ENCODE peak calls at places on chromosomes 2 and 18, in eight cellular contexts. T is tibial nerve, O is right lobe of liver, J is prostate gland, H is GM23248, I is A673, X is sigmoid colon, A is Caco-2. F is an unnamed sample. For H3K36me3, the result is how much of the 10 kb centered on the place peaks cover.

GRCh38 chr2:204343685-204344084 is 201.6 kb upstream of the PARD3B start:
- DNase-seq in T (no peak), O (no peak), J (no peak), H (no peak), I (no peak), X (no peak), A (no peak), F (no peak)

GRCh38 chr2:95054016-95054415 is 28.5 kb downstream of the MAL start:
- DNase-seq in T (no peak), O (no peak), J (no peak), H (no peak), I (no peak), X (peak), A (no peak), F (no peak)

GRCh38 chr18:59910967-59911366 is 11.2 kb downstream of the PMAIP1 start:
- DNase-seq in T (no peak), O (no peak), J (no peak), H (peak), I (no peak), X (no peak), A (no peak), F (no peak)

GRCh38 chr2:78925258-78925657 is 100.2 kb upstream of the REG3G start:
- DNase-seq in T (no peak), O (no peak), J (no peak), H (no peak), I (no peak), X (no peak), A (no peak), F (no peak)

GRCh38 chr2:73920577-73921545 is 5.8 kb upstream of the DGUOK start:
- DNase-seq in T (no peak), O (peak), J (no peak), H (peak), I (peak), X (peak), A (peak), F (peak)

GRCh38 chr2:133504566-133505505 is 63.4 kb downstream of the NCKAP5 start:
- DNase-seq in T (peak), O (peak), J (peak), H (no peak), I (peak), X (no peak), A (no peak), F (no peak)

GRCh38 chr2:157747695-157748370 is 119.2 kb upstream of the ACVR1C start:
- DNase-seq in T (peak), O (peak), J (no peak), H (peak), I (peak), X (peak), A (no peak), F (no peak)

GRCh38 chr2:74001121-74001520 is 16.4 kb downstream of the TET3 start:
- DNase-seq in T (no peak), O (no peak), J (no peak), H (peak), I (no peak), X (no peak), A (no peak), F (no peak)

GRCh38 chr2:425947-426346 is 138.1 kb upstream of the ALKAL2 start:
- DNase-seq in T (no peak), O (no peak), J (no peak), H (no peak), I (no peak), X (no peak), A (no peak), F (no peak)

GRCh38 chr18:48219429-48220145 is 189.6 kb downstream of the ZBTB7C start:
- DNase-seq in T (no peak), O (no peak), J (no peak), H (no peak), I (no peak), X (no peak), A (no peak), F (no peak)

GRCh38 chr2:230000118-230000841 is 68.4 kb downstream of the SLC16A14 start:
- DNase-seq in T (no peak), O (no peak), J (no peak), H (no peak), I (no peak), X (no peak), A (no peak), F (no peak)

GRCh38 chr18:77110400-77110799 is 22.2 kb downstream of the MBP start:
- DNase-seq in T (no peak), O (no peak), J (no peak), H (no peak), I (no peak), X (no peak), A (no peak), F (peak)

GRCh38 chr18:46199515-46200147 is 95.4 kb downstream of the HAUS1 start:
- DNase-seq in T (no peak), O (no peak), J (peak), H (peak), I (no peak), X (no peak), A (peak), F (no peak)

GRCh38 chr18:46386788-46387187 is 270.2 kb downstream of the LOXHD1 start:
- DNase-seq in T (no peak), O (no peak), J (peak), H (peak), I (no peak), X (no peak), A (no peak), F (no peak)

GRCh38 chr2:86223098-86223681 is 23.9 kb downstream of the MRPL35 start:
- DNase-seq in T (no peak), O (no peak), J (no peak), H (peak), I (no peak), X (peak), A (no peak), F (no peak)

GRCh38 chr18:48581206-48581605 is 42.4 kb downstream of the CTIF start:
- DNase-seq in T (peak), O (no peak), J (no peak), H (no peak), I (no peak), X (no peak), A (no peak), F (no peak)

GRCh38 chr2:179793238-179793637 is 68.2 kb downstream of the ZNF385B start:
- DNase-seq in T (no peak), O (no peak), J (no peak), H (no peak), I (no peak), X (no peak), A (no peak), F (no peak)

GRCh38 chr2:190759749-190760213 is 110.9 kb downstream of the NAB1 start:
- DNase-seq in T (no peak), O (no peak), J (no peak), H (peak), I (peak), X (no peak), A (no peak), F (no peak)

GRCh38 chr2:44937688-44938240 is 3.7 kb upstream of the SIX3 start:
- DNase-seq in T (no peak), O (no peak), J (no peak), H (peak), I (peak), X (no peak), A (no peak), F (peak)

GRCh38 chr18:41134426-41134825 is 820.6 kb upstream of the PIK3C3 start:
- DNase-seq in T (no peak), O (no peak), J (no peak), H (peak), I (no peak), X (no peak), A (no peak), F (no peak)

GRCh38 chr2:37590119-37590571 is 81.3 kb downstream of the CDC42EP3 start:
- DNase-seq in T (peak), O (no peak), J (peak), H (peak), I (no peak), X (no peak), A (no peak), F (no peak)

GRCh38 chr2:236369606-236370005 is 105.4 kb upstream of the ASB18 start:
- DNase-seq in T (no peak), O (no peak), J (no peak), H (no peak), I (no peak), X (no peak), A (no peak), F (no peak)

GRCh38 chr2:37625156-37625555 is 46.3 kb downstream of the CDC42EP3 start:
- DNase-seq in T (no peak), O (no peak), J (no peak), H (peak), I (no peak), X (no peak), A (no peak), F (no peak)

GRCh38 chr2:229431331-229431954 is 160.4 kb upstream of the PID1 start:
- DNase-seq in T (no peak), O (no peak), J (no peak), H (peak), I (peak), X (no peak), A (peak), F (peak)

GRCh38 chr2:2938481-2938880 is 439.1 kb downstream of the EIPR1 start:
- DNase-seq in T (no peak), O (no peak), J (no peak), H (no peak), I (no peak), X (no peak), A (no peak), F (peak)

GRCh38 chr2:42040643-42041277 is 7.1 kb upstream of the PKDCC start:
- DNase-seq in T (no peak), O (no peak), J (no peak), H (no peak), I (no peak), X (no peak), A (no peak), F (peak)

GRCh38 chr2:212903413-212903812 is 248.0 kb downstream of the IKZF2 start:
- DNase-seq in T (no peak), O (no peak), J (no peak), H (no peak), I (peak), X (no peak), A (no peak), F (no peak)

GRCh38 chr2:118808429-118808809 is 39.0 kb downstream of the EN1 start:
- DNase-seq in T (no peak), O (no peak), J (no peak), H (peak), I (no peak), X (no peak), A (no peak), F (peak)

GRCh38 chr18:32445846-32446245 is 24.8 kb downstream of the GAREM1 start:
- DNase-seq in T (no peak), O (no peak), J (no peak), H (no peak), I (no peak), X (no peak), A (no peak), F (no peak)

GRCh38 chr18:33034941-33035340 is 262.1 kb upstream of the KLHL14 start:
- DNase-seq in T (no peak), O (no peak), J (no peak), H (no peak), I (no peak), X (no peak), A (no peak), F (no peak)

GRCh38 chr2:60469918-60470317 is 83.5 kb downstream of the BCL11A start:
- DNase-seq in T (no peak), O (no peak), J (no peak), H (no peak), I (no peak), X (no peak), A (no peak), F (no peak)

GRCh38 chr2:239257511-239257937 is 143.3 kb downstream of the HDAC4 start:
- DNase-seq in T (no peak), O (no peak), J (no peak), H (peak), I (peak), X (peak), A (no peak), F (no peak)

GRCh38 chr2:160324161-160324768 is 124.2 kb upstream of the ITGB6 start:
- DNase-seq in T (peak), O (peak), J (peak), H (peak), I (peak), X (peak), A (peak), F (no peak)

GRCh38 chr2:263774-264492 is at the start of gene SH3YL1:
- DNase-seq in T (no peak), O (peak), J (peak), H (peak), I (peak), X (peak), A (peak), F (peak)

DNA sequence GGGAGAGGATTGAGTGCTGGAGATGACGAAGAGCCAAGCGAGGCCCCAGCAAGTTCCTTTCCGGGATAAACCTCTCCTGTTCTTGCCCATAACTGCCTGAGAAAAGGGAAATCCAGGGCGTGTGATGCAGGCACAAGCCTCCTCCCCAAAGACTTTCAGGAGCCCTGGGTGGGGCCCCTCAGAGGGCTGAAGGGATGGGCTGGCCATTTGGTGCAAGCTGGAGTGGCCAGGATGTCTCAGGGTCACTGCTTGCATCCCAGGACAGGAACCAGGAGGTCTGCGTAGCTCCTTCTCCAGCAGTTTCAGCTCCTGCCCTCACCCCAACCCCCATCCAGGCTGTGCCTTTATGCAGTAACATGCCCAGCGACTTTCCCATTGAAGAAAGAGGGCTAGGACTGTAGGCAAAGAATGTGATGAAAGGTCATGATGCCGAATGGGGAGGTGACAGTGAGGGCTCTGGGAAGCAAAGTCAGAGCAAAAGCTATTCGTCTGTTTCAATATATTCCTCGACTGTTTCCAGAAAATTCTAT is 80.2 kb downstream of the PXDN start:
- DNase-seq in T (no peak), O (no peak), J (no peak), H (no peak), I (no peak), X (peak), A (no peak), F (no peak)
- H3K36me3 ChIP-seq in T (half or more), O (under half), J (under half), H (under half), I (half or more), X (half or more), A (under half), F (under half)

GRCh38 chr18:10402876-10403559 is 51.4 kb upstream of the APCDD1 start:
- DNase-seq in T (no peak), O (no peak), J (no peak), H (no peak), I (peak), X (no peak), A (no peak), F (no peak)

GRCh38 chr18:10404148-10404547 is 50.3 kb upstream of the APCDD1 start:
- DNase-seq in T (no peak), O (no peak), J (no peak), H (no peak), I (peak), X (no peak), A (no peak), F (no peak)

GRCh38 chr18:10406172-10406663 is 48.2 kb upstream of the APCDD1 start:
- DNase-seq in T (no peak), O (no peak), J (no peak), H (no peak), I (peak), X (no peak), A (no peak), F (peak)

GRCh38 chr18:10403675-10404074 is 50.8 kb upstream of the APCDD1 start:
- DNase-seq in T (no peak), O (no peak), J (no peak), H (no peak), I (no peak), X (no peak), A (no peak), F (no peak)

GRCh38 chr18:10405014-10405493 is 49.4 kb upstream of the APCDD1 start:
- DNase-seq in T (no peak), O (no peak), J (no peak), H (peak), I (peak), X (no peak), A (no peak), F (no peak)
- H3K4me3 ChIP-seq in T (peak), O (no peak), J (no peak), H (peak), I (peak), X (no peak), A (no peak), F (no peak)

GRCh38 chr18:49784427-49785185 is 28.7 kb downstream of the ACAA2 start:
- DNase-seq in T (no peak), O (no peak), J (no peak), H (peak), I (no peak), X (no peak), A (no peak), F (no peak)
- H3K36me3 ChIP-seq in T (half or more), O (under half), J (under half), H (under half), I (under half), X (half or more), A (under half), F (under half)

GRCh38 chr2:120400546-120400945 is 54.6 kb downstream of the INHBB start:
- DNase-seq in T (no peak), O (no peak), J (no peak), H (no peak), I (no peak), X (peak), A (no peak), F (no peak)
- H3K4me3 ChIP-seq in T (no peak), O (no peak), J (no peak), H (no peak), I (no peak), X (no peak), A (no peak), F (no peak)

DNA sequence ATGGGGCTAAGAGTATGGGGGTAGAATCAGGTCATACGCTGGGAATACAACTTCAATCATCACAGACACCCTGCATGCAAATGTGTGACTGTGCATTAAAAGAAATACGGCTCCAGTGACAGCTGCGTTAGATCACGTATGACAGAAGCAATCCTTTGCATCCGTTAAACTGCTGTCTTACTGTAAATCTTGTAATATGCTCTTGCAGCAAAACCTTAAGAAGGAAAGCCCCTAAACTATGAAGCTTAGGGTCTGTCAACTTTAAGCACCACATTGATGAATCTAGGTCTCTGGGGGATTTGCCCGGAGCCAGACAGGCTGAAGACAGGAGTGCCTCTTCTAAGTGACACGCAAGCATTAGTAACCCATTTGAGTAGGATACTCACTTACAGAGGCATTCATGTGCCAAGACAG is 84.7 kb upstream of the EML6 start:
- DNase-seq in T (no peak), O (no peak), J (no peak), H (no peak), I (peak), X (no peak), A (no peak), F (no peak)
- H3K36me3 ChIP-seq in T (under half), O (under half), J (under half), H (under half), I (under half), X (under half), A (under half), F (under half)

GRCh38 chr18:37662099-37662498 is 96.5 kb upstream of the CELF4 start:
- DNase-seq in T (no peak), O (no peak), J (peak), H (no peak), I (no peak), X (no peak), A (no peak), F (no peak)
- H3K4me3 ChIP-seq in T (no peak), O (no peak), J (no peak), H (no peak), I (no peak), X (no peak), A (no peak), F (no peak)